ENCODE peak calls at places on chromosomes 5 and 9, in five cellular contexts. O is K562, L is GM12891, K is HepG2, N is H1. G is an unnamed sample.
A peak's percentile ranks its signal among the peaks of the same experiment; 100 is the strongest.

GRCh38 chr5:69368458-69369368 is 607 bp downstream of the AK6 start:
- DNase-seq in L (no peak), N (no peak), K (peak; percentile 57), O (peak; percentile 83), G (no peak)

GRCh38 chr5:116566251-116566650 is 8.4 kb downstream of the SEMA6A start:
- DNase-seq in K (no peak), O (no peak), N (no peak), L (peak; percentile 9), G (no peak)

GRCh38 chr9:104256031-104256709 is 162.1 kb downstream of the SMC2 start:
- DNase-seq in N (no peak), O (no peak), L (no peak), K (no peak), G (no peak)

GRCh38 chr5:10485142-10485795 is 43.6 kb downstream of the ROPN1L start:
- DNase-seq in L (no peak), O (peak; percentile 90), N (no peak), K (no peak), G (no peak)

GRCh38 chr5:117326997-117327396 is 752.4 kb upstream of the SEMA6A start:
- DNase-seq in K (no peak), L (no peak), O (no peak), N (no peak), G (no peak)

GRCh38 chr9:72382405-72382804 is 17.4 kb upstream of the ZFAND5 start:
- DNase-seq in O (no peak), N (no peak), L (no peak), K (no peak), G (no peak)

GRCh38 chr5:73311291-73312110 is 137.1 kb downstream of the FOXD1 start:
- DNase-seq in L (no peak), O (no peak), K (no peak), N (no peak), G (no peak)

GRCh38 chr9:98410185-98410697 is 154.8 kb upstream of the TBC1D2 start:
- DNase-seq in L (no peak), K (peak; percentile 10), N (peak; percentile 38), O (peak; percentile 87), G (no peak)

DNA sequence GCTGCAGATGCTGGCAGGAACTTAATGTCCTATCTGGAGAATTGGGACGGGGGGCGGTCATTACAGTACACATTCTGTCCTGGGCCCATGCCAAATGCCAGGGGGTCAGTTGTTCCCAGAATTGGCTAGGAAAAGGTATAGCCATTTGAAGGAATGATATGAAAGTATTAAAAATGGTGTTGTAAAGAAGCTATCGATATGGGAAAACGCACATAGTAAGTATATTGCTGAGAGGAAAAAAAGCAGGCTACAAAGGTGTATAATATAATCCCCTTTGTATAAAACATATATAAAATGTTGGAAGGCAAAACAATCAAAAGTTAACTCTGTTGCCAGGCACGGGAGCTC is 450 bp upstream of the ARHGEF39 start:
- DNase-seq in L (no peak), K (no peak), O (no peak), N (no peak), G (no peak)
- TF ChIP-seq POLR2A in L (no peak), K (no peak), O (no peak), N (no peak), G (no peak)

DNA sequence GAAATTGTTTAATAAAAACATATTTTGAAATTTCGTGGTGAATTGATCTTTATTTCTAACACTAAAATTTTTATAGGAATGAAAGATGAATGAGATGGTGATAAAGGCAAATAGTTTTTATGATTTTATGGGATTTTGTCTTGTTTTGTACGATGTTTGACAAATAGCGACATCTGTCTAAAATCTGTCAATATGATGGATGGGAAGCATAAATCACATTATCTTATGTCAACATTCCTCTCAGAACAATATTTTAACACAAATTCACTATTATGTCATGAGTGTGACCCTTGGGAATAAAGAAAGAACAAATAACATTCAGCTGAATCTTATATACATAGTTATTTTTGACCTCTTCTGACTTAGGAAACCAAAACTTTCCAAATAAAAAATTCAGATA is 852.0 kb upstream of the CDH6 start:
- DNase-seq in O (no peak), K (no peak), N (no peak), L (no peak), G (no peak)
- TF ChIP-seq POLR2AphosphoS5 in O (no peak), K (no peak), N (no peak), L (no peak), G (no peak)

GRCh38 chr5:155936520-155937406 is 390.2 kb upstream of the SGCD start:
- DNase-seq in K (no peak), O (no peak), N (no peak), L (no peak), G (no peak)
- TF ChIP-seq TAF1 in K (no peak), O (no peak), N (no peak), L (no peak), G (no peak)

DNA sequence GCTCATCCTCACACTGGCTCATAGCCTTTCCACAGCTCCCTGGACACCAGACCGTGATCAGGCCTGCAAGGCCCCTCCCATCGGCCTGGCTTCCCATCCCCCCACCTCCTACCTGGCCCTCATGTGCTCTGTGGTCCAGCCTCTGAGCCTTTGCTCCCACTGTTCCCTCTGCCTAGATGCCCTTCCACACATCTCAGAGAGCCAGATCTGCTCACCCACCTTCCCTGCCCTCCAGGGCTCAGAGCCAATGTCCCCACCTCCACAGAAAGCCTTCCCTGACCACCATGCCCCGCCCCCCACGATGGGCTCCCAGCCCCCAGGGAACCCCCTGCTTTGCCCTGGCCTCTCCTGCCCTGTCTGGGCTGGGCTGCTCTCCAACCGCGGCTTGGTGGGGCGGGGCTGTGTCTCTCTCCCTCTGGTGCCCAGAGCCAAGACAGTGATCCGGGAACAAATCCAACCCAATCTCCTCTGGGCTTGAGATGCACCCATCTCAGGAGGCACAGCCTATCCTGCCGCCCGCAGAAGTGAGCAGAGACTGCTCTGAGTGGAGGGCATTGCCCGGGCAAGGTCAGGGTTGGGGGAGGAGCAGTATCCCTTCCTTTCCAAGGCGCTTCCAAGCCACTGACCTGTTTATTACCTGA is 1.6 kb downstream of the NINJ1 start:
- DNase-seq in K (no peak), L (no peak), O (no peak), N (no peak), G (no peak)
- TF ChIP-seq POLR2A in K (no peak), L (no peak), O (no peak), N (no peak), G (no peak)

GRCh38 chr9:121362813-121363585 is 7.1 kb downstream of the STOM start:
- DNase-seq in L (no peak), N (no peak), K (no peak), O (no peak), G (no peak)
- TF ChIP-seq POLR2AphosphoS5 in L (no peak), N (no peak), K (no peak), O (no peak), G (no peak)

GRCh38 chr5:176711883-176712282 is 64.6 kb downstream of the TSPAN17 start:
- DNase-seq in O (no peak), L (no peak), N (no peak), K (no peak), G (no peak)
- TF ChIP-seq TAF1 in O (no peak), L (no peak), N (no peak), K (no peak), G (no peak)

GRCh38 chr5:6452622-6453504 is 4.2 kb downstream of the UBE2QL1 start:
- DNase-seq in O (no peak), K (no peak), N (no peak), L (no peak), G (no peak)
- TF ChIP-seq POLR2A in O (no peak), K (no peak), N (no peak), L (no peak), G (no peak)

G was measured in GM12892.